ENCODE peak calls at places on chromosomes 2 and 18, in six cellular contexts. K is HFF-Myc, V is cardiac muscle cell, U is HL-60, I is heart right ventricle, X is fibroblast of mammary gland. S is an unnamed sample.

GRCh38 chr2:73907840-73908452 is 15.1 kb downstream of the ACTG2 start:
- DNase-seq in U (no peak), I (no peak), V (peak), K (no peak), X (peak), S (peak)

GRCh38 chr2:171811229-171811628 is 82.8 kb downstream of the SLC25A12 start:
- DNase-seq in I (no peak), V (peak), U (no peak), K (peak), X (peak), S (peak)

GRCh38 chr2:181812106-181812745 is 79.3 kb upstream of the ITPRID2 start:
- DNase-seq in K (no peak), V (peak), X (peak), U (no peak), I (no peak), S (no peak)

GRCh38 chr2:158905824-158906223 is 62.6 kb upstream of the TANC1 start:
- DNase-seq in I (no peak), V (no peak), X (no peak), K (no peak), U (no peak), S (no peak)

GRCh38 chr2:98730053-98730850 is 680 bp downstream of the MGAT4A start:
- DNase-seq in I (peak), K (no peak), X (no peak), U (no peak), V (no peak), S (no peak)

GRCh38 chr2:207993141-207993763 is 32.1 kb downstream of the PLEKHM3 start:
- DNase-seq in I (no peak), X (peak), U (no peak), K (no peak), V (no peak), S (peak)

GRCh38 chr18:59054892-59055291 is 84.8 kb upstream of the SEC11C start:
- DNase-seq in I (no peak), V (no peak), K (no peak), X (no peak), U (no peak), S (no peak)

GRCh38 chr2:69943841-69944604 is 17.4 kb downstream of the ASPRV1 start:
- DNase-seq in X (no peak), K (no peak), I (no peak), U (no peak), V (no peak), S (no peak)

GRCh38 chr18:48218285-48219022 is 190.7 kb downstream of the ZBTB7C start:
- DNase-seq in I (no peak), X (no peak), K (no peak), V (no peak), U (no peak), S (no peak)

GRCh38 chr2:8669157-8669852 is 12.6 kb upstream of the ID2 start:
- DNase-seq in V (peak), I (no peak), X (peak), U (no peak), K (no peak), S (peak)

GRCh38 chr2:190318931-190319556 is 582 bp downstream of the HIBCH start:
- DNase-seq in V (no peak), X (no peak), I (no peak), U (no peak), K (no peak), S (peak)

GRCh38 chr2:169509955-169510354 is 453 bp downstream of the KLHL41 start:
- DNase-seq in X (no peak), K (no peak), V (no peak), I (no peak), U (no peak), S (no peak)

GRCh38 chr2:160687629-160688028 is 194.0 kb upstream of the RBMS1 start:
- DNase-seq in I (no peak), U (no peak), V (no peak), K (no peak), X (no peak), S (no peak)

GRCh38 chr18:73880387-73880786 is 267.2 kb downstream of the FBXO15 start:
- DNase-seq in K (peak), I (no peak), V (peak), X (no peak), U (no peak), S (no peak)

GRCh38 chr2:199962203-199962602 is 6.8 kb downstream of the MAIP1 start:
- DNase-seq in K (no peak), U (no peak), X (no peak), V (no peak), I (no peak), S (no peak)

GRCh38 chr2:152568566-152568965 is 148.7 kb downstream of the PRPF40A start:
- DNase-seq in X (no peak), K (no peak), U (no peak), I (no peak), V (no peak), S (no peak)

GRCh38 chr2:229553091-229553490 is 161.3 kb downstream of the DNER start:
- DNase-seq in V (peak), U (no peak), X (peak), I (no peak), K (no peak), S (peak)

GRCh38 chr2:7691961-7692656 is 774.9 kb downstream of the RNF144A start:
- DNase-seq in X (peak), K (no peak), U (no peak), V (no peak), I (no peak), S (peak)

GRCh38 chr2:12556762-12557161 is 160.0 kb upstream of the TRIB2 start:
- DNase-seq in U (peak), V (peak), I (no peak), X (peak), K (no peak), S (peak)

GRCh38 chr18:79933765-79934164 is 17.7 kb downstream of the SLC66A2 start:
- DNase-seq in X (no peak), K (peak), V (peak), U (peak), I (no peak), S (peak)

GRCh38 chr2:24360050-24360962 is at the start of gene ITSN2:
- DNase-seq in U (no peak), X (peak), V (peak), K (no peak), I (peak), S (peak)

GRCh38 chr2:197286805-197287595 is 23.6 kb downstream of the ANKRD44 start:
- DNase-seq in I (peak), V (peak), X (peak), K (peak), U (no peak), S (peak)

GRCh38 chr18:10015941-10016819 is 102.4 kb downstream of the VAPA start:
- DNase-seq in K (peak), V (peak), U (no peak), X (peak), I (peak), S (peak)

GRCh38 chr18:944440-944839 is 39.8 kb downstream of the ADCYAP1 start:
- DNase-seq in I (no peak), V (peak), U (no peak), X (peak), K (no peak), S (peak)

GRCh38 chr2:174248998-174249592 is 763 bp upstream of the OLA1 start:
- DNase-seq in U (no peak), V (no peak), X (no peak), I (no peak), K (no peak), S (no peak)

GRCh38 chr2:174247474-174248186 is 702 bp downstream of the OLA1 start:
- DNase-seq in V (peak), X (peak), K (peak), U (no peak), I (no peak), S (peak)

GRCh38 chr2:174248187-174248997 is at the start of gene OLA1:
- DNase-seq in V (peak), I (peak), X (peak), K (peak), U (peak), S (peak)

GRCh38 chr2:174245065-174245464 is 3.3 kb downstream of the OLA1 start:
- DNase-seq in V (no peak), K (no peak), X (no peak), U (no peak), I (no peak), S (no peak)

GRCh38 chr2:174246944-174247381 is 1.4 kb downstream of the OLA1 start:
- DNase-seq in V (no peak), X (no peak), U (no peak), I (no peak), K (no peak), S (no peak)
- H3K4me3 ChIP-seq in V (peak), X (peak), U (peak), I (peak), K (peak), S (peak)

GRCh38 chr2:101153077-101153707 is 2.0 kb upstream of the TBC1D8 start:
- DNase-seq in V (no peak), X (no peak), I (no peak), U (no peak), K (no peak), S (no peak)
- TF ChIP-seq CTCF in V (no peak), X (no peak), I (no peak), U (no peak), K (no peak), S (no peak)

GRCh38 chr2:102141915-102142828 is at the start of gene IL1R1:
- DNase-seq in V (peak), K (no peak), U (peak), I (peak), X (peak), S (peak)
- H3K4me3 ChIP-seq in V (peak), K (peak), U (peak), I (peak), X (peak), S (peak)

GRCh38 chr2:19677825-19678518 is 223.8 kb downstream of the TTC32 start:
- DNase-seq in X (no peak), K (no peak), U (no peak), V (no peak), I (peak), S (no peak)
- TF ChIP-seq CTCF in X (no peak), K (no peak), U (no peak), V (no peak), I (no peak), S (no peak)

GRCh38 chr2:66448592-66448991 is 13.7 kb downstream of the MEIS1 start:
- DNase-seq in I (no peak), K (no peak), X (no peak), V (no peak), U (no peak), S (no peak)
- H3K4me3 ChIP-seq in I (no peak), K (no peak), X (no peak), V (no peak), U (no peak), S (no peak)

GRCh38 chr2:150222317-150222716 is 265.1 kb downstream of the RND3 start:
- DNase-seq in X (no peak), K (no peak), V (no peak), I (no peak), U (no peak), S (no peak)
- TF ChIP-seq CTCF in X (no peak), K (no peak), V (no peak), I (no peak), U (no peak), S (no peak)

DNA sequence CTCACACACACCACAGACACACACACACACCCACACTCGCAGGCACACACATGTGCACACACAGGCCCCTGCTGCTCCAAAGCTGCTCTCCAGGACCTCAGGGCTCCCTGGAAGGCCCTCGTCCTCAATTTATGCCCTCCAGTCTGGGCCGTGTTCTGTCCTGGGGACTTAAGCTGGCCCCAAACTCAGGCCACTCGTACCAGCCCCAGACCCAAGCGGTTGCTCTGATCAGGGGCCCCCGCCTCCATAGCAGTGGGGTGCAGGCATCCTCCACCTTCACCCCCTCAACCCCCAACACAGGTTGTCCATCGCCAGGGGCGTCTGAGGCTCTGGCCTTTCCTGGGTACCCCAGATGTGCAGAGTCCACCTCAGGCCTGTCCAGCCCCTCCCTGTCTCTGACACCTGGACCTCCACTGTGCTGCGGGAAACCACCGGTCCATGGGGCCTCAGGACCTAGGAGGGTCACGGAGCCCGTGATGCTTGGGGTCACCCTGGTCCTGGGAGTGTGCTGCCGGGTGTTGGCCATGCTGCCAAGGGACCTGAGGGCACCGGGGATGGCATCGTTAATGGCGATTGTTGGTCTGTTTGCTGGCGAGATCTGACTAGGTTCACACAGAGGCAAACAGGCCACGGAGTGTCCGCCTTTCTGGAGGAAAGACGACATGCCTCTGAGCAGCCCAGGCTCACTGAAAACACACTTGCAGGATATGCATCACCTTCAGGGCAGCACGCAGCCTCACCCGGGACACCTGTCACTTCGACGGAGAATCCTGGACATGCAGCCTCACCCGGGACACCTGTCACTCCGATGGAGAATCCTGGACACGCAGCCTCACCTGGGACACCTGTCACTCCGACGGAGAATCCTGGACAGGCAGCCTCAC is 155.6 kb downstream of the NDUFA10 start:
- DNase-seq in U (no peak), I (no peak), X (no peak), K (no peak), V (no peak), S (no peak)
- H3K4me3 ChIP-seq in U (no peak), I (no peak), X (no peak), K (no peak), V (no peak), S (no peak)

DNA sequence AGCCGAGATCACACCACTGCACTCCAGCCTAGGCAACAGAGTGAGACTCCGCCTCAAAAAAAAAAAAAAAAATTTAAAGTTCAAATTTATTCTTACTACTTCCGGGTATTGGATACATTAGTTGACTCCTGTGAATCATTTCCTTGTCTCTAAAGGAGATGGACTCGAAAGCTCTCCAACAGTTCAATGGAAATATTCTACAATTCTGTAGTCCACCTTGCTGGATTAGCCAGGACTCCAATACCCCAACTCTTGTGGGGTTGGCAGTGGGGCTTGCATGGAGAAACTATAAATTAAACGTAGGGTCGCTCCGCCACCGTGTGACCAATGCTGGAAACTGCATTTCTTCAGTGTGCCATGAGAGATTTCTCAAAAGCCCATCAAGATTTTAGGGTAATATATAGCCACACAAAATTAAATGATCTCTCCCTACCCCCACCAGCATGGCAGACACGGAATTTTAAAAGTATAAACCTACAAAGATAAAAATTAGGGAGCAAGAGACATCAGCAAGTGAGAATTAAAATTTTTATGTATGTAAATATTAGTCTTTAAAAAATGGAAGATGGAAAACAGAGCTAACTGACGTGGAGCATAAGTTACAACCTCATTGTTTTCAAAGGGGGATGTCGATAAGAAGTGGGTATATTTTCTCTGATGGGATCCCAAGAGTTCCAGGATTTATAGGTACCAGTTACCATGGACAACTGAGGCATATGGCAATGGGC is 27.8 kb upstream of the GAREM2 start:
- DNase-seq in V (peak), X (peak), I (peak), U (peak), K (peak), S (peak)
- TF ChIP-seq CTCF in V (peak), X (peak), I (peak), U (peak), K (peak), S (peak)

GRCh38 chr2:26765475-26766200 is 1.6 kb downstream of the SLC35F6 start:
- DNase-seq in I (no peak), K (no peak), V (no peak), X (no peak), U (no peak), S (no peak)
- H3K4me3 ChIP-seq in I (peak), K (peak), V (no peak), X (peak), U (no peak), S (peak)

GRCh38 chr2:132911726-132912724 is 242.0 kb upstream of the LYPD1 start:
- DNase-seq in I (peak), K (no peak), V (peak), U (no peak), X (no peak), S (peak)
- TF ChIP-seq CTCF in I (peak), K (no peak), V (peak), U (no peak), X (no peak), S (peak)